ENCODE peak calls at places on chromosomes 6 and 20, in ten cellular contexts. One of them, this sample, is unnamed.
A peak's percentile ranks its signal among the peaks of the same experiment; 100 is the strongest.

GRCh38 chr6:73854998-73855718 is 159.2 kb downstream of the CD109 start:
- DNase-seq in astrocyte: peak; percentile 38
- DNase-seq in fibroblast of lung: peak; percentile 82
- DNase-seq in K562: peak; percentile 31
- DNase-seq in GM23248: peak; percentile 77
- DNase-seq in H9: no peak
- DNase-seq in IMR-90: peak; percentile 73
- DNase-seq in mammary epithelial cell: peak; percentile 41
- DNase-seq in A549: peak; percentile 58
- DNase-seq in H1: no peak
- DNase-seq in this sample: no peak

GRCh38 chr6:195861-196360 is 96.4 kb upstream of the DUSP22 start:
- DNase-seq in astrocyte: peak; percentile 20
- DNase-seq in fibroblast of lung: peak; percentile 42
- DNase-seq in K562: no peak
- DNase-seq in GM23248: peak; percentile 28
- DNase-seq in H9: no peak
- DNase-seq in IMR-90: peak; percentile 22
- DNase-seq in mammary epithelial cell: no peak
- DNase-seq in A549: no peak
- DNase-seq in H1: no peak
- DNase-seq in this sample: no peak

GRCh38 chr20:57618766-57619052 is 1.5 kb downstream of the ZBP1 start:
- DNase-seq in astrocyte: no peak
- DNase-seq in fibroblast of lung: no peak
- DNase-seq in K562: no peak
- DNase-seq in GM23248: no peak
- DNase-seq in H9: no peak
- DNase-seq in IMR-90: no peak
- DNase-seq in mammary epithelial cell: no peak
- DNase-seq in A549: no peak
- DNase-seq in H1: peak; percentile 19
- DNase-seq in this sample: no peak

GRCh38 chr6:144936764-144937163 is 651.6 kb downstream of the UTRN start:
- DNase-seq in astrocyte: peak; percentile 41
- DNase-seq in fibroblast of lung: no peak
- DNase-seq in K562: no peak
- DNase-seq in GM23248: peak; percentile 63
- DNase-seq in H9: no peak
- DNase-seq in IMR-90: peak; percentile 60
- DNase-seq in mammary epithelial cell: no peak
- DNase-seq in A549: no peak
- DNase-seq in H1: no peak
- DNase-seq in this sample: no peak

GRCh38 chr6:81806793-81807565 is 54.5 kb upstream of the TENT5A start:
- DNase-seq in astrocyte: no peak
- DNase-seq in fibroblast of lung: no peak
- DNase-seq in K562: no peak
- DNase-seq in GM23248: no peak
- DNase-seq in H9: no peak
- DNase-seq in IMR-90: no peak
- DNase-seq in mammary epithelial cell: peak; percentile 63
- DNase-seq in A549: no peak
- DNase-seq in H1: no peak
- DNase-seq in this sample: peak; percentile 25

GRCh38 chr6:72348926-72349325 is 272.9 kb upstream of the KCNQ5 start:
- DNase-seq in astrocyte: peak; percentile 79
- DNase-seq in fibroblast of lung: peak; percentile 72
- DNase-seq in K562: no peak
- DNase-seq in GM23248: peak; percentile 49
- DNase-seq in H9: no peak
- DNase-seq in IMR-90: peak; percentile 86
- DNase-seq in mammary epithelial cell: peak; percentile 86
- DNase-seq in A549: no peak
- DNase-seq in H1: no peak
- DNase-seq in this sample: no peak

GRCh38 chr6:5997420-5998093 is 9.2 kb downstream of the NRN1 start:
- DNase-seq in astrocyte: no peak
- DNase-seq in fibroblast of lung: no peak
- DNase-seq in K562: no peak
- DNase-seq in GM23248: peak; percentile 79
- DNase-seq in H9: peak; percentile 71
- DNase-seq in IMR-90: no peak
- DNase-seq in mammary epithelial cell: peak; percentile 41
- DNase-seq in A549: no peak
- DNase-seq in H1: no peak
- DNase-seq in this sample: no peak

GRCh38 chr20:3068986-3069900 is 2.2 kb upstream of the OXT start:
- DNase-seq in astrocyte: no peak
- DNase-seq in fibroblast of lung: peak; percentile 21
- DNase-seq in K562: no peak
- DNase-seq in GM23248: peak; percentile 73
- DNase-seq in H9: peak; percentile 57
- DNase-seq in IMR-90: peak; percentile 36
- DNase-seq in mammary epithelial cell: no peak
- DNase-seq in A549: peak; percentile 36
- DNase-seq in H1: no peak
- DNase-seq in this sample: peak; percentile 67

GRCh38 chr6:13870185-13870584 is 54.6 kb upstream of the RNF182 start:
- DNase-seq in astrocyte: no peak
- DNase-seq in fibroblast of lung: no peak
- DNase-seq in K562: no peak
- DNase-seq in GM23248: peak; percentile 11
- DNase-seq in H9: no peak
- DNase-seq in IMR-90: no peak
- DNase-seq in mammary epithelial cell: no peak
- DNase-seq in A549: no peak
- DNase-seq in H1: no peak
- DNase-seq in this sample: no peak

GRCh38 chr6:13863699-13864155 is 49.4 kb upstream of the MCUR1 start:
- DNase-seq in astrocyte: no peak
- DNase-seq in fibroblast of lung: no peak
- DNase-seq in K562: peak; percentile 22
- DNase-seq in GM23248: no peak
- DNase-seq in H9: no peak
- DNase-seq in IMR-90: no peak
- DNase-seq in mammary epithelial cell: no peak
- DNase-seq in A549: no peak
- DNase-seq in H1: no peak
- DNase-seq in this sample: peak; percentile 24

GRCh38 chr6:13866291-13866690 is 51.9 kb upstream of the MCUR1 start:
- DNase-seq in astrocyte: no peak
- DNase-seq in fibroblast of lung: no peak
- DNase-seq in K562: no peak
- DNase-seq in GM23248: no peak
- DNase-seq in H9: no peak
- DNase-seq in IMR-90: no peak
- DNase-seq in mammary epithelial cell: no peak
- DNase-seq in A549: no peak
- DNase-seq in H1: no peak
- DNase-seq in this sample: no peak

GRCh38 chr6:13868236-13868635 is 53.9 kb upstream of the MCUR1 start:
- DNase-seq in astrocyte: no peak
- DNase-seq in fibroblast of lung: no peak
- DNase-seq in K562: no peak
- DNase-seq in GM23248: no peak
- DNase-seq in H9: no peak
- DNase-seq in IMR-90: no peak
- DNase-seq in mammary epithelial cell: no peak
- DNase-seq in A549: no peak
- DNase-seq in H1: no peak
- DNase-seq in this sample: no peak

GRCh38 chr6:13865132-13865531 is 50.8 kb upstream of the MCUR1 start:
- DNase-seq in astrocyte: no peak
- DNase-seq in fibroblast of lung: no peak
- DNase-seq in K562: no peak
- DNase-seq in GM23248: no peak
- DNase-seq in H9: no peak
- DNase-seq in IMR-90: no peak
- DNase-seq in mammary epithelial cell: no peak
- DNase-seq in A549: no peak
- DNase-seq in H1: no peak
- DNase-seq in this sample: no peak
- H3K4me2 ChIP-seq in astrocyte: no peak overlapping the region
- H3K4me2 ChIP-seq in fibroblast of lung: no peak overlapping the region
- H3K4me2 ChIP-seq in K562: no peak overlapping the region
- H3K4me2 ChIP-seq in GM23248: no peak overlapping the region
- H3K4me2 ChIP-seq in H9: no peak overlapping the region
- H3K4me2 ChIP-seq in IMR-90: no peak overlapping the region
- H3K4me2 ChIP-seq in mammary epithelial cell: no peak overlapping the region
- H3K4me2 ChIP-seq in A549: no peak overlapping the region
- H3K4me2 ChIP-seq in H1: no peak overlapping the region
- H3K4me2 ChIP-seq in this sample: no peak overlapping the region

GRCh38 chr20:35992713-35993335 is 24.4 kb downstream of the CNBD2 start:
- DNase-seq in astrocyte: peak; percentile 16
- DNase-seq in fibroblast of lung: peak; percentile 68
- DNase-seq in K562: peak; percentile 86
- DNase-seq in GM23248: peak; percentile 74
- DNase-seq in H9: peak; percentile 49
- DNase-seq in IMR-90: peak; percentile 58
- DNase-seq in mammary epithelial cell: peak; percentile 44
- DNase-seq in A549: peak; percentile 68
- DNase-seq in H1: no peak
- DNase-seq in this sample: peak; percentile 60
- H3K4me2 ChIP-seq in astrocyte: no peak overlapping the region
- H3K4me2 ChIP-seq in fibroblast of lung: peak overlapping the region; percentile 32
- H3K4me2 ChIP-seq in K562: no peak overlapping the region
- H3K4me2 ChIP-seq in GM23248: no peak overlapping the region
- H3K4me2 ChIP-seq in H9: no peak overlapping the region
- H3K4me2 ChIP-seq in IMR-90: peak overlapping the region; percentile 74
- H3K4me2 ChIP-seq in mammary epithelial cell: peak overlapping the region; percentile 35
- H3K4me2 ChIP-seq in A549: peak overlapping the region; percentile 67
- H3K4me2 ChIP-seq in H1: no peak overlapping the region
- H3K4me2 ChIP-seq in this sample: peak overlapping the region; percentile 53

GRCh38 chr6:137213813-137214212 is 5.4 kb downstream of the IFNGR1 start:
- DNase-seq in astrocyte: no peak
- DNase-seq in fibroblast of lung: no peak
- DNase-seq in K562: no peak
- DNase-seq in GM23248: no peak
- DNase-seq in H9: no peak
- DNase-seq in IMR-90: no peak
- DNase-seq in mammary epithelial cell: no peak
- DNase-seq in A549: no peak
- DNase-seq in H1: no peak
- DNase-seq in this sample: no peak

GRCh38 chr6:137210903-137211302 is 8.3 kb downstream of the IFNGR1 start:
- DNase-seq in astrocyte: peak; percentile 20
- DNase-seq in fibroblast of lung: peak; percentile 44
- DNase-seq in K562: no peak
- DNase-seq in GM23248: peak; percentile 71
- DNase-seq in H9: no peak
- DNase-seq in IMR-90: peak; percentile 14
- DNase-seq in mammary epithelial cell: no peak
- DNase-seq in A549: no peak
- DNase-seq in H1: no peak
- DNase-seq in this sample: no peak

GRCh38 chr6:137211910-137212309 is 7.3 kb downstream of the IFNGR1 start:
- DNase-seq in astrocyte: no peak
- DNase-seq in fibroblast of lung: no peak
- DNase-seq in K562: no peak
- DNase-seq in GM23248: no peak
- DNase-seq in H9: no peak
- DNase-seq in IMR-90: no peak
- DNase-seq in mammary epithelial cell: no peak
- DNase-seq in A549: no peak
- DNase-seq in H1: no peak
- DNase-seq in this sample: no peak

GRCh38 chr6:137214931-137215330 is 4.3 kb downstream of the IFNGR1 start:
- DNase-seq in astrocyte: no peak
- DNase-seq in fibroblast of lung: no peak
- DNase-seq in K562: no peak
- DNase-seq in GM23248: peak; percentile 57
- DNase-seq in H9: no peak
- DNase-seq in IMR-90: no peak
- DNase-seq in mammary epithelial cell: peak; percentile 19
- DNase-seq in A549: no peak
- DNase-seq in H1: no peak
- DNase-seq in this sample: no peak

GRCh38 chr6:137213331-137213740 is 5.8 kb downstream of the IFNGR1 start:
- DNase-seq in astrocyte: no peak
- DNase-seq in fibroblast of lung: no peak
- DNase-seq in K562: no peak
- DNase-seq in GM23248: no peak
- DNase-seq in H9: no peak
- DNase-seq in IMR-90: no peak
- DNase-seq in mammary epithelial cell: no peak
- DNase-seq in A549: no peak
- DNase-seq in H1: no peak
- DNase-seq in this sample: no peak
- H3K4me2 ChIP-seq in astrocyte: no peak overlapping the region
- H3K4me2 ChIP-seq in fibroblast of lung: no peak overlapping the region
- H3K4me2 ChIP-seq in K562: peak overlapping the region; percentile 46
- H3K4me2 ChIP-seq in GM23248: no peak overlapping the region
- H3K4me2 ChIP-seq in H9: no peak overlapping the region
- H3K4me2 ChIP-seq in IMR-90: no peak overlapping the region
- H3K4me2 ChIP-seq in mammary epithelial cell: no peak overlapping the region
- H3K4me2 ChIP-seq in A549: no peak overlapping the region
- H3K4me2 ChIP-seq in H1: no peak overlapping the region
- H3K4me2 ChIP-seq in this sample: no peak overlapping the region

DNA sequence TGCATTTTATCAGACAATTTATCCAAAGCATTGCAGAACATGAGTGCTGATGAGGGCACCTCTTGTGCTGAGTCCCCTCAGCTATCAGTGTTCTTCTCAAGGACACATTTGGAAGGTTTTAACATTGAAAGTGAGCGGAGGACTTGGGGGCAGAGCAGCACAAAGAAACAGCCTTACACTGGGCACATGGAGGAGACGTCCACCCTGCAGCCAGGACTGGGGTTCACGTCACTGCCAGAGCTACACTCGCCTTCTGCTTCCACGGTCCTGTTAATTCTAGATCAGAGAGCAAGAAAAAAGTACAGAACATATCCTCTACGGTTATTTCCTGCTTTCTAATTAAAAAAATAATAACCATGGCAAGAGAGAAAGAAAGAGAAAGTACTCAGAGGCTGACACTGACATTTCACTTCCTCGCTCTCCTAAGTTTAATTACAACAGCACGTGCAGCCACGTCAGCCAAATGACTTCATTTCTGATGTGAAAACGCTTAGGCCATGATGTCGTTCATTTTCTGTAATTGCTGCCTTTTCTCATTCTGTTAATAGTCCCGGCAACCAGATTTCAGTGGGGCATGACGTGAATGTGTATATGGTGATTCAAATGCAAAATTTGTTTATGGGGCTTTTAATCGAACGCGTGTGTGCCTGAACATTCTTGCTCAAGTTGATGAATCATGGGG is 5.1 kb downstream of the PRND start:
- DNase-seq in astrocyte: peak; percentile 73
- DNase-seq in fibroblast of lung: peak; percentile 93
- DNase-seq in K562: no peak
- DNase-seq in GM23248: peak; percentile 92
- DNase-seq in H9: no peak
- DNase-seq in IMR-90: peak; percentile 82
- DNase-seq in mammary epithelial cell: no peak
- DNase-seq in A549: no peak
- DNase-seq in H1: no peak
- DNase-seq in this sample: no peak
- H3K4me2 ChIP-seq in astrocyte: peak overlapping the region; percentile 68
- H3K4me2 ChIP-seq in fibroblast of lung: peak overlapping the region; percentile 34
- H3K4me2 ChIP-seq in K562: no peak overlapping the region
- H3K4me2 ChIP-seq in GM23248: peak overlapping the region; percentile 56
- H3K4me2 ChIP-seq in H9: no peak overlapping the region
- H3K4me2 ChIP-seq in IMR-90: peak overlapping the region; percentile 6
- H3K4me2 ChIP-seq in mammary epithelial cell: no peak overlapping the region
- H3K4me2 ChIP-seq in A549: no peak overlapping the region
- H3K4me2 ChIP-seq in H1: no peak overlapping the region
- H3K4me2 ChIP-seq in this sample: no peak overlapping the region